ENCODE peak calls at places on chromosomes 3 and 15, in six cellular contexts. Y is AG04449, Z is mucosa of descending colon, N is nucleus accumbens, J is HTR-8/SVneo, I is left ventricle myocardium inferior. P is an unnamed sample.
A peak's percentile ranks its signal among the peaks of the same experiment; 100 is the strongest.

GRCh38 chr3:52442409-52443267 is 2.3 kb downstream of the SEMA3G start:
- DNase-seq in Y (no peak), Z (no peak), N (no peak), J (no peak), I (no peak), P (no peak)

GRCh38 chr3:76570436-76571057 is 469.4 kb upstream of the ROBO2 start:
- DNase-seq in Y (no peak), Z (no peak), N (no peak), J (peak; percentile 8), I (no peak), P (no peak)

GRCh38 chr3:46143951-46144473 is 64.1 kb downstream of the CCR1 start:
- DNase-seq in Y (no peak), Z (no peak), N (peak; percentile 9), J (no peak), I (no peak), P (no peak)

GRCh38 chr3:187744169-187745151 is 808 bp downstream of the BCL6 start:
- DNase-seq in Y (no peak), Z (peak; percentile 67), N (peak; percentile 53), J (no peak), I (peak; percentile 48), P (no peak)

GRCh38 chr3:192444096-192444790 is 283.1 kb downstream of the FGF12 start:
- DNase-seq in Y (peak; percentile 3), Z (peak; percentile 58), N (peak; percentile 69), J (peak; percentile 66), I (peak; percentile 43), P (no peak)

GRCh38 chr3:28077566-28077965 is 163.9 kb upstream of the CMC1 start:
- DNase-seq in Y (no peak), Z (no peak), N (no peak), J (no peak), I (no peak), P (no peak)

GRCh38 chr3:155325263-155325835 is 31.9 kb upstream of the STRIT1 start:
- DNase-seq in Y (no peak), Z (peak; percentile 2), N (no peak), J (no peak), I (no peak), P (no peak)

GRCh38 chr3:134641671-134642300 is 9.0 kb downstream of the KY start:
- DNase-seq in Y (no peak), Z (no peak), N (no peak), J (no peak), I (no peak), P (no peak)

GRCh38 chr3:89360155-89360554 is 252.7 kb downstream of the EPHA3 start:
- DNase-seq in Y (no peak), Z (no peak), N (no peak), J (no peak), I (no peak), P (no peak)

GRCh38 chr3:170653801-170654200 is 67.9 kb upstream of the SLC7A14 start:
- DNase-seq in Y (no peak), Z (no peak), N (no peak), J (no peak), I (no peak), P (no peak)

GRCh38 chr15:69593981-69594966 is 141.7 kb downstream of the RPLP1 start:
- DNase-seq in Y (no peak), Z (peak; percentile 89), N (no peak), J (no peak), I (peak; percentile 40), P (no peak)

GRCh38 chr3:184756151-184756681 is 44.4 kb upstream of the MAGEF1 start:
- DNase-seq in Y (no peak), Z (peak; percentile 45), N (no peak), J (no peak), I (no peak), P (no peak)

GRCh38 chr15:60353245-60353940 is 44.4 kb downstream of the ANXA2 start:
- DNase-seq in Y (no peak), Z (no peak), N (no peak), J (no peak), I (no peak), P (no peak)

GRCh38 chr3:32414527-32415202 is 23.0 kb downstream of the CMTM7 start:
- DNase-seq in Y (no peak), Z (peak; percentile 49), N (no peak), J (peak; percentile 22), I (no peak), P (no peak)

GRCh38 chr3:74613060-74613459 is 1.4 kb downstream of the CNTN3 start:
- DNase-seq in Y (no peak), Z (no peak), N (no peak), J (no peak), I (no peak), P (no peak)

GRCh38 chr3:186259612-186260383 is 102.2 kb downstream of the DGKG start:
- DNase-seq in Y (peak; percentile 36), Z (peak; percentile 77), N (peak; percentile 5), J (peak; percentile 85), I (peak; percentile 53), P (no peak)

GRCh38 chr3:100044369-100044768 is 69.9 kb downstream of the FILIP1L start:
- DNase-seq in Y (no peak), Z (no peak), N (no peak), J (no peak), I (no peak), P (no peak)

GRCh38 chr15:65945616-65946015 is 76.3 kb downstream of the RAB11A start:
- DNase-seq in Y (no peak), Z (no peak), N (no peak), J (no peak), I (no peak), P (no peak)

GRCh38 chr15:29952245-29952644 is 130.0 kb upstream of the TJP1 start:
- DNase-seq in Y (no peak), Z (no peak), N (peak; percentile 72), J (no peak), I (no peak), P (no peak)

GRCh38 chr15:31448635-31448979 is 122.0 kb downstream of the KLF13 start:
- DNase-seq in Y (no peak), Z (no peak), N (no peak), J (no peak), I (no peak), P (no peak)

GRCh38 chr3:128481438-128481942 is 11.5 kb downstream of the GATA2 start:
- DNase-seq in Y (no peak), Z (no peak), N (no peak), J (no peak), I (peak; percentile 80), P (no peak)

P was measured in AG09319.